ENCODE peak calls at places on chromosomes 1 and 21, in four cellular contexts. S, X, G and V are unnamed samples.

GRCh38 chr1:214718724-214719123 is 115.7 kb downstream of the CENPF start:
- DNase-seq in G (no peak), S (no peak), X (no peak), V (no peak)

GRCh38 chr1:224042557-224043118 is 71.3 kb upstream of the FBXO28 start:
- DNase-seq in G (no peak), S (no peak), X (no peak), V (no peak)

GRCh38 chr21:29155118-29155932 is 24.9 kb downstream of the MAP3K7CL start:
- DNase-seq in X (peak), G (no peak), S (no peak), V (peak)

GRCh38 chr1:234573711-234574299 is 36.2 kb downstream of the IRF2BP2 start:
- DNase-seq in X (no peak), S (no peak), G (no peak), V (no peak)

GRCh38 chr1:12161662-12162458 is 4.9 kb upstream of the TNFRSF1B start:
- DNase-seq in G (peak), X (peak), S (peak), V (peak)

GRCh38 chr1:93738075-93738622 is 56.5 kb upstream of the BCAR3 start:
- DNase-seq in X (peak), G (peak), S (no peak), V (peak)

GRCh38 chr1:3779265-3779911 is 6.8 kb downstream of the SMIM1 start:
- DNase-seq in S (no peak), X (no peak), G (no peak), V (no peak)

GRCh38 chr21:45264146-45264918 is 23.4 kb downstream of the POFUT2 start:
- DNase-seq in S (peak), X (no peak), G (no peak), V (no peak)

GRCh38 chr1:164748253-164748899 is 189.4 kb downstream of the PBX1 start:
- DNase-seq in X (peak), S (peak), G (peak), V (peak)

GRCh38 chr1:168112673-168113305 is 23.9 kb downstream of the GPR161 start:
- DNase-seq in X (no peak), S (peak), G (peak), V (peak)

GRCh38 chr1:81174811-81175476 is 625.8 kb upstream of the ADGRL2 start:
- DNase-seq in G (peak), X (no peak), S (no peak), V (peak)

GRCh38 chr1:15510611-15511405 is 13.2 kb downstream of the CASP9 start:
- DNase-seq in S (no peak), X (no peak), G (no peak), V (no peak)

GRCh38 chr1:20507248-20507563 is 745 bp downstream of the MUL1 start:
- DNase-seq in X (no peak), G (no peak), S (no peak), V (no peak)

GRCh38 chr1:7648761-7649384 is 122.2 kb upstream of the VAMP3 start:
- DNase-seq in S (peak), G (no peak), X (no peak), V (no peak)

GRCh38 chr1:44786138-44786840 is 1.7 kb downstream of the BEST4 start:
- DNase-seq in S (peak), G (no peak), X (no peak), V (peak)

GRCh38 chr21:25331286-25331685 is 276.0 kb downstream of the MRPL39 start:
- DNase-seq in X (no peak), S (no peak), G (no peak), V (no peak)

GRCh38 chr21:18614327-18614726 is 210.7 kb upstream of the TMPRSS15 start:
- DNase-seq in G (no peak), X (no peak), S (no peak), V (no peak)

GRCh38 chr1:43469932-43470331 is 16.2 kb upstream of the HYI start:
- DNase-seq in X (no peak), S (no peak), G (no peak), V (no peak)

GRCh38 chr1:10530281-10530740 is 55.6 kb downstream of the PEX14 start:
- DNase-seq in X (no peak), G (no peak), S (peak), V (no peak)

GRCh38 chr1:244964112-244964971 is 100.0 kb upstream of the HNRNPU start:
- DNase-seq in S (no peak), G (peak), X (peak), V (peak)

GRCh38 chr1:2528966-2529750 is 905 bp downstream of the HES5 start:
- DNase-seq in X (no peak), S (peak), G (no peak), V (no peak)

GRCh38 chr21:46234436-46234950 is 5.9 kb upstream of the LSS start:
- DNase-seq in G (no peak), S (no peak), X (no peak), V (no peak)

GRCh38 chr1:2481885-2482284 is 5.8 kb downstream of the PLCH2 start:
- DNase-seq in S (no peak), G (no peak), X (no peak), V (no peak)

GRCh38 chr21:16517380-16517779 is 787.6 kb downstream of the USP25 start:
- DNase-seq in S (no peak), G (no peak), X (no peak), V (no peak)

GRCh38 chr1:170513138-170513537 is 18.8 kb upstream of the GORAB start:
- DNase-seq in S (no peak), G (no peak), X (no peak), V (no peak)
- TF ChIP-seq CTCF in S (no peak), G (no peak), X (no peak), V (no peak)

GRCh38 chr1:48080343-48081255 is 83.4 kb upstream of the TRABD2B start:
- DNase-seq in X (no peak), G (no peak), S (no peak), V (no peak)
- TF ChIP-seq CTCF in X (no peak), G (no peak), S (no peak), V (no peak)

GRCh38 chr1:31691951-31692350 is 11.9 kb downstream of the COL16A1 start:
- DNase-seq in G (no peak), X (no peak), S (no peak), V (no peak)
- TF ChIP-seq CTCF in G (no peak), X (no peak), S (no peak), V (no peak)

DNA sequence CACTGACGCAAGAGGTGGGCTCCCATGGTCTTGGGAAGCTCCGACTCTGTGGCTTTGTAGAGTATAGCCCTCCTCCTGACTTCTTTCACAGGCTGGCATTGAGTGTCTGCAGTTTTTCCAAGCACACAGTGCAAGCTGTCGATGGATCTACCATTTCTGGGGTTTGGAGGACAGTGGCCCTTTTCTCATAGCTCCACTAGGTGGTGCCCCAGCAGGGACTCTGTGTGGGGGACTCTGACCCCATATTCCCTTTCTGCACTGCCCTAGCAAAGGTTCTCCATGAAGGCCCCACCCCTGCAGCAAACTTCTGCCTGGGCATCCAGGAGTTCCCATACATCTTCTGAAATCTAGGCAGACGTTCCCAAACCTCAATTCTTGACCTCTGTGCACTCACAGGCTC is 236.2 kb downstream of the COL11A1 start:
- DNase-seq in S (no peak), X (no peak), G (no peak), V (no peak)
- TF ChIP-seq CTCF in S (no peak), X (no peak), G (no peak), V (peak)

GRCh38 chr1:154816937-154817336 is 53.1 kb downstream of the KCNN3 start:
- DNase-seq in X (no peak), G (no peak), S (no peak), V (no peak)

GRCh38 chr1:154812911-154813816 is 56.9 kb downstream of the KCNN3 start:
- DNase-seq in G (no peak), S (peak), X (no peak), V (peak)

GRCh38 chr1:154809436-154810413 is 60.4 kb downstream of the KCNN3 start:
- DNase-seq in G (no peak), X (no peak), S (no peak), V (peak)

GRCh38 chr1:154810571-154810970 is 59.5 kb downstream of the KCNN3 start:
- DNase-seq in G (no peak), X (no peak), S (no peak), V (no peak)

GRCh38 chr1:154814106-154814505 is 56.0 kb downstream of the KCNN3 start:
- DNase-seq in X (no peak), G (no peak), S (no peak), V (no peak)
- TF ChIP-seq CTCF in X (no peak), G (no peak), S (no peak), V (no peak)

GRCh38 chr1:166884971-166885370 is 8.9 kb upstream of the TADA1 start:
- DNase-seq in S (no peak), G (no peak), X (no peak), V (no peak)

GRCh38 chr1:166888710-166889109 is 12.6 kb upstream of the TADA1 start:
- DNase-seq in X (no peak), G (no peak), S (no peak), V (no peak)

GRCh38 chr1:166882893-166883292 is 6.8 kb upstream of the TADA1 start:
- DNase-seq in G (no peak), X (no peak), S (no peak), V (no peak)

GRCh38 chr1:166884040-166884642 is 8.1 kb upstream of the TADA1 start:
- DNase-seq in S (peak), X (no peak), G (no peak), V (no peak)
- TF ChIP-seq CTCF in S (peak), X (peak), G (peak), V (peak)

GRCh38 chr1:240693036-240693435 is 81.1 kb upstream of the GREM2 start:
- DNase-seq in G (no peak), X (no peak), S (no peak), V (no peak)

GRCh38 chr1:240693844-240694243 is 81.9 kb upstream of the GREM2 start:
- DNase-seq in S (no peak), X (no peak), G (no peak), V (no peak)

GRCh38 chr1:240692339-240692705 is 80.4 kb upstream of the GREM2 start:
- DNase-seq in X (no peak), S (no peak), G (no peak), V (no peak)

GRCh38 chr1:240695416-240695815 is 83.5 kb upstream of the GREM2 start:
- DNase-seq in S (no peak), G (no peak), X (no peak), V (no peak)

DNA sequence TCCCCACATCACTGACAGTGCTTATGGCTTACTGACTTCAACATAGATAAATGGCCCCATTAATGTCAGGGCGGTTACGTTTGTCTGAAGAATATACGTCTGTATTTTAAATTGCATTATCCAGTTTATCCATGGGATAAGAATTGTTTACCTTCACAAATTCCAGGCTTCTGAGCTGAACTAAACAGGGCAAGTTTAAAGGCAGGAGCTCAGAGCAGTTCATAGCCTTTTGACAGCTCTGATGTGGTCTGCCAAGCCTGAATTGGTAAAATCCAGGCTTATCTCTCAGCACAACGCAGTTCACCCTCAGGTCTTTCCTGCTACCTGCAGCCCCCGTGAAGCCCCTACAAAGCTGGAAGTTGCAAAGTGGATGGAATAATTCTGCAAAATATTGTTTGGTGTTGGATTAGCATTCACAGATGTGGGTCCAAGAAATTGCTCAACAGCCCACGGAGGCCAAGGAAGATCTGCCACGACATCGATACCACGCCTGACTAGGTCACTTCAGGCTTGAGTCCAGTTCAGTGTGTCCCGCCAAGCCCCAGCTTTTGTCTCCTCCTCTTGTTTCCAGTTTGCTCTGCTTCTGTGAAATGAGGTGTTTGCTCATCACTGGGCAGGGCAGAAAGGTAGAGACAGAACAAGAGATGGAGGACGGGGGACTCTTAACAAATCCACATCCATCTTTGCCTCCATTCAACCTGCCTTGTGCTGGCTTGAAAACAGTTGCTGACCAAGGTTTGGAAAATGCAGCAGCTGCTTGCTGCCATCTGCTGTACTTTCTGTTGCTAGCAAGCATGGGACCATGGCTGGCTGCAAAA is 79.8 kb upstream of the GREM2 start:
- DNase-seq in X (peak), S (no peak), G (peak), V (peak)
- TF ChIP-seq CTCF in X (peak), S (peak), G (peak), V (peak)

GRCh38 chr1:205749826-205750682 is at the start of gene NUCKS1:
- DNase-seq in S (peak), G (peak), X (peak), V (peak)
- TF ChIP-seq CTCF in S (no peak), G (peak), X (peak), V (peak)

GRCh38 chr1:115888976-115889375 is 48.0 kb upstream of the NHLH2 start:
- DNase-seq in G (no peak), S (no peak), X (no peak), V (no peak)

GRCh38 chr1:115877511-115877910 is 36.6 kb upstream of the NHLH2 start:
- DNase-seq in X (no peak), G (peak), S (no peak), V (no peak)

GRCh38 chr1:115880981-115881672 is 40.2 kb upstream of the NHLH2 start:
- DNase-seq in X (no peak), S (no peak), G (no peak), V (no peak)

GRCh38 chr1:115879977-115880376 is 39.1 kb upstream of the NHLH2 start:
- DNase-seq in X (no peak), S (no peak), G (no peak), V (no peak)

GRCh38 chr1:115883240-115883639 is 42.3 kb upstream of the NHLH2 start:
- DNase-seq in S (no peak), X (no peak), G (no peak), V (no peak)
- TF ChIP-seq CTCF in S (no peak), X (no peak), G (no peak), V (no peak)